ENCODE peak calls at places on chromosomes 7 and 10, in six cellular contexts. M is H9, R is mesenchymal stem cell, G is mesendoderm, I is neuronal stem cell, H is H1. Q is an unnamed sample. For H3K79me1, the result is how much of the 10 kb centered on the place peaks cover.

GRCh38 chr10:76001019-76001418 is 569.6 kb downstream of the LRMDA start:
- DNase-seq in M (no peak), R (peak), G (peak), I (no peak), H (no peak), Q (no peak)

GRCh38 chr10:124090630-124091209 is 2.7 kb downstream of the CHST15 start:
- DNase-seq in M (no peak), R (no peak), G (no peak), I (no peak), H (no peak), Q (no peak)

GRCh38 chr7:124680304-124680703 is 85.3 kb downstream of the GPR37 start:
- DNase-seq in M (no peak), R (no peak), G (no peak), I (no peak), H (no peak), Q (no peak)

GRCh38 chr7:100691676-100692577 is 2.1 kb downstream of the GIGYF1 start:
- DNase-seq in M (peak), R (peak), G (peak), I (peak), H (peak), Q (peak)

GRCh38 chr7:95766086-95766485 is 6.3 kb upstream of the DYNC1I1 start:
- DNase-seq in M (no peak), R (no peak), G (no peak), I (no peak), H (no peak), Q (no peak)

GRCh38 chr7:44320794-44321371 is 4.5 kb downstream of the CAMK2B start:
- DNase-seq in M (no peak), R (no peak), G (no peak), I (no peak), H (peak), Q (no peak)

GRCh38 chr7:138958026-138958956 is 22.9 kb downstream of the KIAA1549 start:
- DNase-seq in M (no peak), R (peak), G (no peak), I (no peak), H (no peak), Q (peak)

GRCh38 chr7:29299986-29300609 is 105.5 kb downstream of the CHN2 start:
- DNase-seq in M (no peak), R (no peak), G (peak), I (no peak), H (no peak), Q (no peak)

GRCh38 chr7:90951986-90952648 is 312.1 kb upstream of the FZD1 start:
- DNase-seq in M (no peak), R (no peak), G (no peak), I (no peak), H (no peak), Q (no peak)

GRCh38 chr7:137343483-137343841 is at the start of gene PTN:
- DNase-seq in M (peak), R (peak), G (peak), I (peak), H (peak), Q (peak)

GRCh38 chr7:36315309-36315948 is 74.2 kb upstream of the ANLN start:
- DNase-seq in M (no peak), R (no peak), G (peak), I (no peak), H (no peak), Q (no peak)

GRCh38 chr10:16989826-16990293 is 139.8 kb downstream of the CUBN start:
- DNase-seq in M (peak), R (peak), G (peak), I (no peak), H (peak), Q (no peak)

GRCh38 chr10:72322280-72323058 is 32.2 kb downstream of the DNAJB12 start:
- DNase-seq in M (no peak), R (peak), G (peak), I (no peak), H (no peak), Q (no peak)
- H3K79me1 ChIP-seq in M (under half), R (under half), G (under half), I (under half), H (under half), Q (under half)

GRCh38 chr7:47484457-47484856 is 97.5 kb downstream of the TNS3 start:
- DNase-seq in M (no peak), R (no peak), G (no peak), I (no peak), H (no peak), Q (no peak)

GRCh38 chr7:47485640-47486435 is 96.1 kb downstream of the TNS3 start:
- DNase-seq in M (no peak), R (peak), G (no peak), I (no peak), H (no peak), Q (peak)

GRCh38 chr7:47483604-47484273 is 98.2 kb downstream of the TNS3 start:
- DNase-seq in M (no peak), R (peak), G (peak), I (no peak), H (no peak), Q (peak)

GRCh38 chr7:47482013-47482761 is 99.7 kb downstream of the TNS3 start:
- DNase-seq in M (no peak), R (peak), G (peak), I (no peak), H (no peak), Q (peak)

GRCh38 chr7:47484923-47485639 is 96.8 kb downstream of the TNS3 start:
- DNase-seq in M (no peak), R (no peak), G (no peak), I (no peak), H (no peak), Q (no peak)
- H3K79me1 ChIP-seq in M (under half), R (under half), G (under half), I (under half), H (under half), Q (half or more)

DNA sequence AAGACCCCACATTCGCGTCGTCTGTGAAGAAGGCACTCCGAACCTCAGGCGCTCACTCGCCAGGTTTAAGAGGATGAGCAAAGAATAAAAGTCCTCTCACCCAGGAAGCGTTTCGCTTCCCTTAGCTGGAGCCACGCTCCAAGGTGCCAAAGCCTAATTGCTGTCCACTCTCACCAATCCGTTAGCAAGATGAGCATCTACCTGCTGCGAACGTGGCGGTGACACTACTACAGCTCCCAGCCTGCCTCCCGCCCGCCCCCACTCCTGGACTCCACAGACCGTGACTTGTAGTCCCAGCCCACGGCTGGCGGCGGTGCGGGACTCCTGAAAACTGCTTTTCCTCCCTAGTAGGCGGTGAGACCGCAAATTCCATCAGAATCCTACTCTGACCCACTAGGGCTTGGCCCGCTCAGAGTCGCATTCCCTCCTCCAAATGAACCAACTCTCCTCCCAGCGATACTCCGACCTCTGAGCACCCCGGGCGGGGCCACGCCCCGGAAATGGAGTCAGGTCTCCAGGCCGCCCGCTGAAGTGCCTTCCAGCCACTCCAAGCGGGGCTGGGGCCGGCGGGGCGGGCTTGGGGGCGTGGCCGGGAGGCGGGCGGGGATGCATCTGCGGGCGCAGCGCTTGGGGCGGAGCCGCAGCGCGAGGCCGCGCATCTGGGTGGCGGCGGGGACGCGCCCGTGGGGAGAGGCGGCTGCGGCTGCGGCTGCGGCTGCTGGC is 521 bp upstream of the PTPN12 start:
- DNase-seq in M (peak), R (peak), G (peak), I (peak), H (peak), Q (peak)
- H3K79me1 ChIP-seq in M (under half), R (under half), G (under half), I (under half), H (under half), Q (under half)

DNA sequence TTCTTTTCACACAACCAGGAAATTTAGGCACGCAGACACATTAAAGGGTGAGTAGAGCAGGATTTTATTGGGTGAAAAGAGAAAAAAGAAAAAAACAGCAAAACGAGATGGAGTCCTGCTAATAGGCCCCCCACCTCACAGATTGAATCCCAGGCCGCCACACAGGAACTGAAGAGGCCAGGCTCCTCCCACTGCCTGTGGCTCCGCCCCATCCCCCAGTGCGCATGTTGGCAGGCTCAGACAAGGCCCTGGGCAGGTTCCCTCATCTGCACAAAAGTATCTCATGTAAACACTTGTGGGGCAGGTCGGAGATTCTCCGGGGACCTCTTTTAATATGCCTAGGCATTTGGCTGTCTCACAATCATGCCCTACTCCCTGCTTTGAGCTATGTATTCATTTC is 76.1 kb upstream of the KIF5B start:
- DNase-seq in M (peak), R (no peak), G (peak), I (no peak), H (peak), Q (no peak)
- H3K79me1 ChIP-seq in M (under half), R (under half), G (under half), I (under half), H (under half), Q (under half)

GRCh38 chr7:5426226-5426475 is 2.5 kb upstream of the TNRC18 start:
- DNase-seq in M (no peak), R (peak), G (no peak), I (no peak), H (no peak), Q (peak)
- H3K79me1 ChIP-seq in M (under half), R (under half), G (under half), I (under half), H (under half), Q (under half)

DNA sequence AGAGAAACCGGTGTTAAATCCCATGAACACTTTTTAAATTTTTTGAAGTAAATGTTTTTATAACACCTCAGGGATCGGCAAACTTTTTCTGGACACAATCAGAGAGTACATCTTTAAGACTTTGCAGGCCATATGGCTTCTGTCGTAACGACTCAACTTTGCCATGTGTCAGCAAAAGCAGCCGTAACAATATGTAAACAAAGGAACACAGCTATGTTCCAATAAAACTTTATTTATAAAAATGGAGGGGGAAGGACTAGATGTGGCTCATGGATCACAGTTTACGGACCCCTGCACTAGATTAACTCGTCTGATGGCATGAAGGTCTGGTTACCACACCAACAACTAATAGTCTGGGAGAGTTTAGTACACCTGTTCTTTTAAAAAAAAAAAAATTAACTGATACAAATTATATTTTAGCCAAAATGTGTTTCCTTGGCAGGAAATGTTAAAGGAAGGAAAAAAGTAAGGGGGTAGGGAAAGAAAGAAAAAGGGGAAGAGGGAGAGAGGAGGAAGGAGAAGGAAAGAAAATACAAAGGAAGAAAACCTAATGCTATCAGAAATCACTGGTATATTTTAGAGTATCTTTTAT is 50.2 kb downstream of the ABI1 start:
- DNase-seq in M (no peak), R (peak), G (no peak), I (no peak), H (no peak), Q (peak)
- H3K79me1 ChIP-seq in M (under half), R (under half), G (under half), I (under half), H (under half), Q (under half)

DNA sequence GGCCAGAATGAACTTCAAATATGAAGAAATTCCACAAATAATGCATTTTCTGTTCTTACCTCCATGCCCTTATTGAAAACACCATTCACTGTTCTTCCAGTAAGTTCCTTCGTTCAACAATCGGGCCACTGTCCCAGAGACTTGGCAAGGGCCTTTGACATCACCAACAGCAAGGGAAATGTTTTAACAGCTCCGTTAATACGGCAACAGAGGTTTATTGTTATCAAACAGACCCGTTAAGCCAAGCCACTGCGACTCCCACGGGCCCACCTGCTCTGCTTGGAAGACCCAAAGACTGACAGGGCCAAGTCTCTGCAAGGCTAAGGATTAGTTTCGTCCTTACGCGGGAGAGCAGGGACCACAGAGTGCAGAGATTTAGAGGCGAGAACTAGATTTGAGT is 43.4 kb upstream of the LYZL1 start:
- DNase-seq in M (no peak), R (no peak), G (no peak), I (no peak), H (no peak), Q (no peak)
- H3K79me1 ChIP-seq in M (under half), R (under half), G (under half), I (under half), H (under half), Q (under half)

GRCh38 chr7:47581821-47582747 is at the start of gene TNS3:
- DNase-seq in M (peak), R (peak), G (peak), I (no peak), H (peak), Q (peak)
- H3K79me1 ChIP-seq in M (under half), R (under half), G (under half), I (under half), H (under half), Q (under half)

DNA sequence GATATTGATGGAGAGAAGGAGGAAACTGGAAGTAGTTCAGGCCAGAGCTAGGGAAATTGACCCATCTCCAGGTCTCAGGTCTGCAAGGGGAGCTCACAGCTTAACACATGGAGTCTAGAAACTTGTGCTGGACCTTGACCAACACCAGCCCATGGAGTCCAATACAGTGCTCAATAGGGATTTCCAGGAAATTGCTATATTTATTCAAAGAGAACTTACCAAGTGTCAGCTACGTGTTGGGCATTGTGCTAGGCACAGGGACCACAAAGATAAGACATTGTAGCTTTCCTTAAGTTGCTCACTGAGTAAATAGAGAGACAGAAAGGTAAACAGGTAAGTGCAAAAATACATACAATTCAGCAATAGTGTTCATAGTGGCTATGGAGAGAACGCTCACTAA is 72.7 kb upstream of the ATRNL1 start:
- DNase-seq in M (no peak), R (no peak), G (no peak), I (no peak), H (peak), Q (no peak)
- H3K79me1 ChIP-seq in M (under half), R (under half), G (under half), I (under half), H (under half), Q (under half)

DNA sequence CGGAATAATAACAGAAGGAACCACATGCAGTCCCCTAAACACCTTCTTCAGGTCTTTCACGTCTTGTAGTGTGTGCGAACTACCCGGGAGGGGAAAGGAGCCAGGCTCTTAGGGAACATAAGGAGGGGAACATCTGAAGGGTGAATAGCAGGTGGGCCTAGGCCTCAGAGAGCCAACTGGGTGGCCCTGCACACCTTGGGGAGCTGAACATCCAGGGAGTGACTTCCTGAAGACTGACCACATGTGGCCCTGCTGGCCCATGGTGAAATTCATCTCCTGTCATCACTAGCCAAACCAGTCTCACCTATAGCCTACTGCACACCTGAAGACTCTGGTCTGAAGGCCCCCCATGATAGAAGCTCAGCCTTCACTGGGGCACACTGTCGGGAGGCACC is 5.6 kb downstream of the CALML3 start:
- DNase-seq in M (peak), R (no peak), G (no peak), I (no peak), H (no peak), Q (no peak)
- H3K79me1 ChIP-seq in M (under half), R (under half), G (under half), I (under half), H (under half), Q (under half)

Q was measured in IMR-90.